ENCODE peak calls at places on chromosomes 6 and 20, in ten cellular contexts. One of them, this sample, is unnamed.

GRCh38 chr6:12137480-12137879 is 125.4 kb downstream of the HIVEP1 start:
- DNase-seq in suprapubic skin: no peak
- DNase-seq in A549: peak
- DNase-seq in sigmoid colon: peak
- DNase-seq in stomach: peak
- DNase-seq in tibial nerve: peak
- DNase-seq in H1: no peak
- DNase-seq in ovary: peak
- DNase-seq in SK-N-SH: no peak
- DNase-seq in K562: no peak
- DNase-seq in this sample: no peak

GRCh38 chr20:63093966-63094766 is 87.4 kb upstream of the BHLHE23 start:
- DNase-seq in suprapubic skin: peak
- DNase-seq in A549: no peak
- DNase-seq in sigmoid colon: peak
- DNase-seq in stomach: no peak
- DNase-seq in tibial nerve: no peak
- DNase-seq in H1: peak
- DNase-seq in ovary: peak
- DNase-seq in SK-N-SH: peak
- DNase-seq in K562: no peak
- DNase-seq in this sample: no peak

GRCh38 chr6:98137391-98137790 is 697.0 kb upstream of the POU3F2 start:
- DNase-seq in suprapubic skin: no peak
- DNase-seq in A549: no peak
- DNase-seq in sigmoid colon: no peak
- DNase-seq in stomach: no peak
- DNase-seq in tibial nerve: no peak
- DNase-seq in H1: no peak
- DNase-seq in ovary: no peak
- DNase-seq in SK-N-SH: no peak
- DNase-seq in K562: no peak
- DNase-seq in this sample: no peak

GRCh38 chr6:66628917-66629316 is 921.9 kb upstream of the EYS start:
- DNase-seq in suprapubic skin: no peak
- DNase-seq in A549: no peak
- DNase-seq in sigmoid colon: no peak
- DNase-seq in stomach: no peak
- DNase-seq in tibial nerve: no peak
- DNase-seq in H1: no peak
- DNase-seq in ovary: no peak
- DNase-seq in SK-N-SH: no peak
- DNase-seq in K562: no peak
- DNase-seq in this sample: no peak

GRCh38 chr20:24782221-24782620 is 166.8 kb upstream of the CST7 start:
- DNase-seq in suprapubic skin: peak
- DNase-seq in A549: no peak
- DNase-seq in sigmoid colon: peak
- DNase-seq in stomach: no peak
- DNase-seq in tibial nerve: no peak
- DNase-seq in H1: no peak
- DNase-seq in ovary: no peak
- DNase-seq in SK-N-SH: no peak
- DNase-seq in K562: no peak
- DNase-seq in this sample: no peak

GRCh38 chr20:59961423-59961822 is 3.2 kb downstream of the CDH26 start:
- DNase-seq in suprapubic skin: no peak
- DNase-seq in A549: no peak
- DNase-seq in sigmoid colon: no peak
- DNase-seq in stomach: no peak
- DNase-seq in tibial nerve: no peak
- DNase-seq in H1: no peak
- DNase-seq in ovary: no peak
- DNase-seq in SK-N-SH: no peak
- DNase-seq in K562: no peak
- DNase-seq in this sample: no peak

GRCh38 chr6:24664049-24664987 is 2.4 kb downstream of the TDP2 start:
- DNase-seq in suprapubic skin: no peak
- DNase-seq in A549: no peak
- DNase-seq in sigmoid colon: no peak
- DNase-seq in stomach: no peak
- DNase-seq in tibial nerve: no peak
- DNase-seq in H1: no peak
- DNase-seq in ovary: no peak
- DNase-seq in SK-N-SH: no peak
- DNase-seq in K562: no peak
- DNase-seq in this sample: no peak

GRCh38 chr6:71510057-71510713 is 221.6 kb downstream of the OGFRL1 start:
- DNase-seq in suprapubic skin: no peak
- DNase-seq in A549: peak
- DNase-seq in sigmoid colon: peak
- DNase-seq in stomach: peak
- DNase-seq in tibial nerve: peak
- DNase-seq in H1: peak
- DNase-seq in ovary: peak
- DNase-seq in SK-N-SH: no peak
- DNase-seq in K562: no peak
- DNase-seq in this sample: no peak

GRCh38 chr6:2028457-2029038 is 216.9 kb downstream of the GMDS start:
- DNase-seq in suprapubic skin: no peak
- DNase-seq in A549: peak
- DNase-seq in sigmoid colon: no peak
- DNase-seq in stomach: no peak
- DNase-seq in tibial nerve: no peak
- DNase-seq in H1: no peak
- DNase-seq in ovary: no peak
- DNase-seq in SK-N-SH: no peak
- DNase-seq in K562: no peak
- DNase-seq in this sample: no peak

GRCh38 chr20:57095426-57095825 is 171.0 kb downstream of the BMP7 start:
- DNase-seq in suprapubic skin: no peak
- DNase-seq in A549: no peak
- DNase-seq in sigmoid colon: no peak
- DNase-seq in stomach: no peak
- DNase-seq in tibial nerve: no peak
- DNase-seq in H1: no peak
- DNase-seq in ovary: no peak
- DNase-seq in SK-N-SH: no peak
- DNase-seq in K562: no peak
- DNase-seq in this sample: no peak

GRCh38 chr20:44187763-44188709 is 1.0 kb upstream of the JPH2 start:
- DNase-seq in suprapubic skin: no peak
- DNase-seq in A549: no peak
- DNase-seq in sigmoid colon: peak
- DNase-seq in stomach: no peak
- DNase-seq in tibial nerve: no peak
- DNase-seq in H1: peak
- DNase-seq in ovary: no peak
- DNase-seq in SK-N-SH: no peak
- DNase-seq in K562: no peak
- DNase-seq in this sample: no peak

GRCh38 chr20:44186674-44187053 is 324 bp downstream of the JPH2 start:
- DNase-seq in suprapubic skin: no peak
- DNase-seq in A549: no peak
- DNase-seq in sigmoid colon: peak
- DNase-seq in stomach: no peak
- DNase-seq in tibial nerve: no peak
- DNase-seq in H1: no peak
- DNase-seq in ovary: no peak
- DNase-seq in SK-N-SH: peak
- DNase-seq in K562: no peak
- DNase-seq in this sample: peak

GRCh38 chr20:44185574-44185973 is 1.4 kb downstream of the JPH2 start:
- DNase-seq in suprapubic skin: no peak
- DNase-seq in A549: no peak
- DNase-seq in sigmoid colon: no peak
- DNase-seq in stomach: no peak
- DNase-seq in tibial nerve: no peak
- DNase-seq in H1: no peak
- DNase-seq in ovary: no peak
- DNase-seq in SK-N-SH: no peak
- DNase-seq in K562: no peak
- DNase-seq in this sample: no peak

GRCh38 chr20:44187054-44187762 is at the start of gene JPH2:
- DNase-seq in suprapubic skin: no peak
- DNase-seq in A549: peak
- DNase-seq in sigmoid colon: peak
- DNase-seq in stomach: peak
- DNase-seq in tibial nerve: no peak
- DNase-seq in H1: peak
- DNase-seq in ovary: peak
- DNase-seq in SK-N-SH: peak
- DNase-seq in K562: no peak
- DNase-seq in this sample: peak

DNA sequence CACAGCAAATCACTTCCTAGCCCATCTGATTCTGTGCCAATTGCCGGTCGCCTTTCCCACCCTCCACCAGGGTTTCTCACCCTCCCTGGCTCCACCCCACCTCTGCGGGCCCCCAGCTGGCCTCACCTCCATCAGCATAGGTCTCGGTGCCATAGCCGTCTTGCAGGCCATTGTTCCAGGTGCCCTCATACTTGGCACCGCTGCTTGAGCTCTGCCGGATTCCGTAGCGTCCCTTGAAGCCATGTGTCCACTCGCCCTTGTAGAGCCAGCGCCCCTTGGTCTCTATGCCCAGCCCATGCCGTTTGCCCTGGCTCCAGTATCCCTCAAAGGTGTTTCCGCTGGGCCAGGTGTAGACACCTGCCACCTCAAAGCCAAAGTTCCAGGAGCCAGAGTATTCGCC is 787 bp downstream of the JPH2 start:
- DNase-seq in suprapubic skin: no peak
- DNase-seq in A549: no peak
- DNase-seq in sigmoid colon: no peak
- DNase-seq in stomach: no peak
- DNase-seq in tibial nerve: no peak
- DNase-seq in H1: no peak
- DNase-seq in ovary: no peak
- DNase-seq in SK-N-SH: no peak
- DNase-seq in K562: no peak
- DNase-seq in this sample: peak
- TF ChIP-seq EP300 in suprapubic skin: no peak
- TF ChIP-seq EP300 in A549: no peak
- TF ChIP-seq EP300 in sigmoid colon: no peak
- TF ChIP-seq EP300 in stomach: no peak
- TF ChIP-seq EP300 in tibial nerve: no peak
- TF ChIP-seq EP300 in H1: no peak
- TF ChIP-seq EP300 in ovary: no peak
- TF ChIP-seq EP300 in SK-N-SH: no peak
- TF ChIP-seq EP300 in K562: no peak
- TF ChIP-seq EP300 in this sample: no peak

DNA sequence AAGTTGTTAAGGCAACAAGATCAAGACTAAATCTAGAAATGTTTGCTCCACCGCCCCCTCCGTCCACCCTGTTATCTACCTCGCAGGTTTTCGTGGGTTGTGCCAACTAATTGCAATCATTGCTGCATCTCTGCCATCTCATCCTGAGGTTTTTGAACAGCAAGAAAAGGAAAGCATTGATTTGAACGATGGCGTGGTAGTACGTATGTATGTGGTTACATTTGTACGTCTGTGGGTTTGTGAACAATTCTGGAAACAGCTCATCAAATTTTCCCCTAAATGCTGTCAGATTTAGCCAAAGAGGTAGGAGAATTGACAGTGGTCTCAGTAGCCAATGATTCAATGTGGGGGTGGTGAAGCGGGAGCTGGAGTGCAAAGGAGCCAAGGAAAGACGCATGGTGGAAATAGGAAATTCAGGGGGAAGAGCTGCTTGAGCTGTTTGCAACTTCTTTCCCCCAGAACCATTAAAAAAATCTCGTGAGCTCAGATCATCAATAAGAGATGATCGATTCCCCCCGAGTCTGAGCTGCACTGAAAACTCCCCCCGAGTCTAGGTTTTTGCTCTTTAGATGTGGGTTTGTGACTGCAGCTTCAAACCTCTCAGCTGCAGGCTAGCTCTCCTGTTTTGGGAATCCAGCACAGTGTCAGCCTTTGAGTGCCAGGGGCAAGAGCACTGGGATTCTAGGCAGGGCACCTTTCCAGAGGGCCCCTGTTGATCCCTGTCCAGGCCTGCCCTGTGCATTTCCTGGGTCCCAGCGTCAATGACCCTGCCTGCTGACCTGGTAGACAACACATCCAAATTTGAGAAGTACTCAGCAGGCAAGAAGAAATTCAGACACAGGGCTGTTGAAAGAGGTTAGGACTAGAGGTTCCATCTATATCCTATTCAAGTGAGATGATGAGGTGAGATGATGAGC is 72.6 kb upstream of the LY86 start:
- DNase-seq in suprapubic skin: no peak
- DNase-seq in A549: no peak
- DNase-seq in sigmoid colon: no peak
- DNase-seq in stomach: no peak
- DNase-seq in tibial nerve: no peak
- DNase-seq in H1: no peak
- DNase-seq in ovary: no peak
- DNase-seq in SK-N-SH: no peak
- DNase-seq in K562: no peak
- DNase-seq in this sample: peak
- TF ChIP-seq EP300 in suprapubic skin: no peak
- TF ChIP-seq EP300 in A549: no peak
- TF ChIP-seq EP300 in sigmoid colon: no peak
- TF ChIP-seq EP300 in stomach: no peak
- TF ChIP-seq EP300 in tibial nerve: no peak
- TF ChIP-seq EP300 in H1: no peak
- TF ChIP-seq EP300 in ovary: no peak
- TF ChIP-seq EP300 in SK-N-SH: no peak
- TF ChIP-seq EP300 in K562: no peak
- TF ChIP-seq EP300 in this sample: no peak

GRCh38 chr20:52031206-52031573 is 160.4 kb downstream of the ZFP64 start:
- DNase-seq in suprapubic skin: no peak
- DNase-seq in A549: no peak
- DNase-seq in sigmoid colon: no peak
- DNase-seq in stomach: no peak
- DNase-seq in tibial nerve: no peak
- DNase-seq in H1: no peak
- DNase-seq in ovary: no peak
- DNase-seq in SK-N-SH: no peak
- DNase-seq in K562: no peak
- DNase-seq in this sample: no peak
- TF ChIP-seq EP300 in suprapubic skin: no peak
- TF ChIP-seq EP300 in A549: no peak
- TF ChIP-seq EP300 in sigmoid colon: no peak
- TF ChIP-seq EP300 in stomach: no peak
- TF ChIP-seq EP300 in tibial nerve: no peak
- TF ChIP-seq EP300 in H1: no peak
- TF ChIP-seq EP300 in ovary: no peak
- TF ChIP-seq EP300 in SK-N-SH: no peak
- TF ChIP-seq EP300 in K562: no peak
- TF ChIP-seq EP300 in this sample: no peak

DNA sequence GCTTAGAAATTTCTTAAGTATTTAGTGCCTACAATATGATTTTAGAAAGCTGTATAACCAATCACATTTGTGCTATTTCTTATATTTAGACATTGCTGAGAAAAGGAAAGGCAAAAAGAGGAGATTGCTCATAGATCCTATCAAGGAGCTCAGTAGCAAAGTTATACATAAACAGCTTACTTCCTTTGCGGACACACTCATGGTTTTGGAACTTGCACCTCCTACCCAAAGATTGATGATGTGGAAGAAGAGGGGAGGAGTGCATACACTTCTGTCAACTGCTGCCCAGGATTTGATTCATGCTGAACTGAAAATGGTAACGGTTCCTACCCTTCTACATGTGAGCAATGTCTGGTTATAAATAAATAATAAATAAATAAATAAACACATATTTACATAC is 16.7 kb downstream of the RAD21L1 start:
- DNase-seq in suprapubic skin: no peak
- DNase-seq in A549: peak
- DNase-seq in sigmoid colon: no peak
- DNase-seq in stomach: no peak
- DNase-seq in tibial nerve: no peak
- DNase-seq in H1: no peak
- DNase-seq in ovary: no peak
- DNase-seq in SK-N-SH: no peak
- DNase-seq in K562: no peak
- DNase-seq in this sample: no peak
- TF ChIP-seq EP300 in suprapubic skin: no peak
- TF ChIP-seq EP300 in A549: no peak
- TF ChIP-seq EP300 in sigmoid colon: no peak
- TF ChIP-seq EP300 in stomach: no peak
- TF ChIP-seq EP300 in tibial nerve: no peak
- TF ChIP-seq EP300 in H1: no peak
- TF ChIP-seq EP300 in ovary: no peak
- TF ChIP-seq EP300 in SK-N-SH: peak
- TF ChIP-seq EP300 in K562: no peak
- TF ChIP-seq EP300 in this sample: no peak

This sample was measured in esophagus muscularis mucosa.